ENCODE peak calls at places on chromosomes 12 and 14, in five cellular contexts. N is RWPE1, S is IMR-90, F is colonic mucosa, Z is psoas muscle. M is an unnamed sample.

GRCh38 chr12:64352181-64352580 is 38.4 kb downstream of the C12orf56 start:
- DNase-seq in F (no peak), S (no peak), Z (no peak), N (no peak), M (no peak)

GRCh38 chr12:109759595-109759994 is 46.0 kb downstream of the FAM222A start:
- DNase-seq in Z (peak), N (no peak), S (no peak), F (no peak), M (peak)

GRCh38 chr12:69966839-69967238 is 141.8 kb downstream of the MYRFL start:
- DNase-seq in N (peak), Z (no peak), F (no peak), S (peak), M (no peak)

GRCh38 chr14:57462551-57462950 is 31.1 kb downstream of the CCDC198 start:
- DNase-seq in S (no peak), Z (no peak), F (no peak), N (peak), M (no peak)

GRCh38 chr12:69872804-69873203 is 47.8 kb downstream of the MYRFL start:
- DNase-seq in F (no peak), N (peak), Z (no peak), S (peak), M (no peak)

GRCh38 chr12:66776974-66777373 is 98.1 kb upstream of the GRIP1 start:
- DNase-seq in F (no peak), Z (no peak), N (no peak), S (no peak), M (no peak)

GRCh38 chr14:94467728-94468520 is 8.1 kb downstream of the SERPINA9 start:
- DNase-seq in Z (no peak), F (no peak), N (no peak), S (no peak), M (no peak)

GRCh38 chr12:3170423-3171194 is 93.4 kb downstream of the TSPAN9 start:
- DNase-seq in N (peak), Z (peak), S (peak), F (no peak), M (no peak)

GRCh38 chr14:44300911-44301310 is 206.2 kb downstream of the FSCB start:
- DNase-seq in F (no peak), S (no peak), N (no peak), Z (no peak), M (no peak)

GRCh38 chr12:124532947-124533346 is 34.5 kb downstream of the NCOR2 start:
- DNase-seq in F (no peak), N (no peak), S (no peak), Z (no peak), M (no peak)

GRCh38 chr14:72741836-72742681 is 151.8 kb downstream of the DPF3 start:
- DNase-seq in F (peak), S (no peak), N (no peak), Z (no peak), M (peak)

GRCh38 chr14:76929927-76930326 is 98.6 kb downstream of the IRF2BPL start:
- DNase-seq in Z (no peak), N (no peak), F (no peak), S (no peak), M (no peak)

GRCh38 chr12:116906285-116906684 is 4.5 kb upstream of the FBXW8 start:
- DNase-seq in S (no peak), F (no peak), N (no peak), Z (no peak), M (no peak)

GRCh38 chr12:45105996-45106395 is 55.1 kb upstream of the DBX2 start:
- DNase-seq in F (no peak), N (no peak), S (no peak), Z (no peak), M (no peak)

GRCh38 chr12:96255077-96255476 is 60.9 kb downstream of the ELK3 start:
- DNase-seq in S (peak), Z (peak), F (no peak), N (no peak), M (no peak)

GRCh38 chr12:96719671-96720362 is 187.2 kb upstream of the NEDD1 start:
- DNase-seq in N (peak), Z (no peak), S (peak), F (peak), M (no peak)

GRCh38 chr14:100536721-100537700 is 50.2 kb downstream of the BEGAIN start:
- DNase-seq in N (no peak), Z (peak), F (peak), S (no peak), M (no peak)

GRCh38 chr14:93410893-93411292 is 19.8 kb upstream of the UNC79 start:
- DNase-seq in N (no peak), F (no peak), Z (no peak), S (no peak), M (no peak)

GRCh38 chr12:85441740-85442139 is 161.7 kb downstream of the ALX1 start:
- DNase-seq in Z (no peak), F (no peak), N (peak), S (peak), M (no peak)

GRCh38 chr12:43208221-43208620 is 343.8 kb downstream of the ADAMTS20 start:
- DNase-seq in S (no peak), F (no peak), Z (no peak), N (no peak), M (no peak)

GRCh38 chr12:47758834-47759690 is at the start of gene RAPGEF3:
- DNase-seq in Z (peak), S (peak), N (peak), F (peak), M (no peak)

GRCh38 chr12:132432721-132433577 is 57.0 kb upstream of the FBRSL1 start:
- DNase-seq in F (no peak), S (peak), Z (peak), N (no peak), M (no peak)

GRCh38 chr12:15706010-15706676 is 83.0 kb downstream of the EPS8 start:
- DNase-seq in S (no peak), Z (no peak), F (peak), N (peak), M (no peak)

GRCh38 chr12:48050174-48050573 is 45.9 kb upstream of the COL2A1 start:
- DNase-seq in Z (no peak), F (no peak), N (no peak), S (peak), M (no peak)

DNA sequence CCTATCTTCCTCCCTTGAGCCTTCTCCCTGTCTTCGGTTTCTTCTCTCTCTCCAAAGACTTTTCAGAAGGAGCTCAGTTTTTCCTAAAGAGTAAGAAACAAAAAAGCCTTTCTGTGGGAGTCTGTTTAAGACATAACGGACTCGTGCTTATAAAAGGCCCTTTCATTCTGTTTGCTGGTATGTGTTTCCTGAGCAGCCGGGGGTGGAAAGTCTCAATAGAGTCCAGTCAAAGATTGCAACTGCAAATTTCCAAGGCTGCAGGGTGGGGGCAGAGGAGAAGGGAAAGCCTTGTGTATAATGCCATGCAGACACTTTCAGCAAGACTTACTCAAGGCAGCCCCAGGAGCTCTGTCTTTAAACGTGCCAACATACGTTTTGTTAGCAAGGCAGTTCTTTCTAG is 62.2 kb downstream of the GNG2 start:
- DNase-seq in F (no peak), N (no peak), S (peak), Z (no peak), M (no peak)
- H3K27ac ChIP-seq in F (no peak), N (no peak), S (peak), Z (no peak), M (no peak)

GRCh38 chr12:52083638-52083996 is 4.1 kb downstream of the SMIM41 start:
- DNase-seq in F (no peak), Z (no peak), N (no peak), S (no peak), M (no peak)

GRCh38 chr12:52082668-52082987 is 3.1 kb downstream of the SMIM41 start:
- DNase-seq in S (no peak), Z (no peak), N (no peak), F (no peak), M (no peak)

GRCh38 chr12:52081263-52081733 is 1.8 kb downstream of the SMIM41 start:
- DNase-seq in N (no peak), F (no peak), Z (peak), S (no peak), M (no peak)

GRCh38 chr12:52082988-52083637 is 3.6 kb downstream of the SMIM41 start:
- DNase-seq in Z (peak), S (peak), F (peak), N (peak), M (no peak)

DNA sequence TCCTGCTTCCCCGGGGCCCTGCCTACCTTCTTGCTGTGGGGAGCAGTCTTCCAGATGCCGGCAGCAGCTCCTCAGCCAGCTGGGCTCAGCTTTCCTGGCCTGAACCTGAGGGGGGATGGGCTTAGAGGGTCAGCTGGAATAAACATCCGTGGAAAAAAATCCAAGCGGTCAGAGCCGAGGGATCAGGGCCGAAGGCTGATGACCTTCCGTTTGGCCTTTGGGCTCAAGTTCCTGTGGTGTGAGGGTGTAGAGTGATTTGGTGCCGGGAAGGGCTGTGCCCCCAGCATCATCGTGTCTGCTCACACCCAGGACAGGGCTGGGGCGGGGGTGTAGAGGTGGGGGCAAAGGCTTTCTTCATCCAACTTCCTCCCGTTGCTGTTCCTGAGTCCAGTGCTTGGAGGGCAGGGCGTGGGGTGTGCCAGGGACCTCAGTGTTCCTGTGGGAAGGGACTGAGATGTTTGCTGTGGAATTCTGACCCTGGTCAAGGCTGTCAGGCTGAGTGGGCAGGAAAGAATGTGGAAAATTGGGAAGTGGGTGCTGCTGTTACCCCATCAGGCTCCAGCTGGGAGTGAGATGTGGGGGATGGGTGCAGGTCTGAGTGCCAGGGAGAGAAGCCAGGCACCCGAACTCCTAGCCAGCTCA is 2.6 kb downstream of the SMIM41 start:
- DNase-seq in Z (peak), F (no peak), N (no peak), S (peak), M (no peak)
- H3K27ac ChIP-seq in Z (peak), F (peak), N (no peak), S (peak), M (peak)

GRCh38 chr14:68181395-68182326 is 362.1 kb downstream of the RAD51B start:
- DNase-seq in F (no peak), Z (no peak), N (peak), S (peak), M (no peak)
- H3K27ac ChIP-seq in F (no peak), Z (no peak), N (no peak), S (no peak), M (no peak)

GRCh38 chr12:106288510-106289195 is 13.9 kb upstream of the TCP11L2 start:
- DNase-seq in N (peak), F (no peak), Z (no peak), S (peak), M (no peak)

GRCh38 chr12:106287364-106287763 is 15.2 kb upstream of the TCP11L2 start:
- DNase-seq in Z (no peak), N (no peak), F (no peak), S (no peak), M (no peak)

GRCh38 chr12:106288134-106288509 is 14.4 kb upstream of the TCP11L2 start:
- DNase-seq in N (no peak), F (no peak), S (no peak), Z (no peak), M (no peak)

GRCh38 chr12:106284294-106285105 is 18.0 kb upstream of the TCP11L2 start:
- DNase-seq in S (no peak), N (no peak), Z (no peak), F (no peak), M (no peak)

DNA sequence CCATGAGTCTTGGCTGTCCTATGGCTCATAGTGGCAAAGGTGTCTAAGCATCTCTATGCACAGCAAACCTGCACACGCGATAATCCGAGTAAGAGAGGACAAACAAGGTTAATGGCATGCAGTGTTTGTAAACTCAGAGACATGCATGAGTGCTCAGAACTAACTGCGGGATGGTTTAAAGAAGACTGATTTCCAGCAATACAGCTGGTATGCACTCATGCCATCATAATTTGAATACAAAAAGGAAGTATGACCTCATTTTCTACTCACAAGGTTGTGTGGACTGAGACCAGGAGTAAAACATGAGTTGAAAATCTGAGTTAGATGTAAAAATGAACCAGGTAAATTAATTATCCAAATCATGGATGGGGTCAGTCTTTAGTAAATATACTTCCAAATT is 16.5 kb upstream of the TCP11L2 start:
- DNase-seq in Z (no peak), N (no peak), S (no peak), F (no peak), M (no peak)
- H3K27ac ChIP-seq in Z (no peak), N (no peak), S (no peak), F (no peak), M (no peak)